ENCODE peak calls at places on chromosomes 12 and 14, in six cellular contexts. U is fibroblast of lung, O is ascending aorta, F is pancreas, I is foreskin fibroblast, L is AG09309. Z is an unnamed sample.

GRCh38 chr14:45728448-45729225 is 475.6 kb upstream of the MIS18BP1 start:
- DNase-seq in I (peak; percentile 9), F (no peak), O (no peak), U (no peak), L (no peak), Z (no peak)

GRCh38 chr12:80946591-80946990 is 8.9 kb upstream of the LIN7A start:
- DNase-seq in F (no peak), U (peak; percentile 56), I (peak; percentile 29), O (no peak), L (no peak), Z (no peak)

GRCh38 chr12:53220857-53221202 is 11.2 kb downstream of the RARG start:
- DNase-seq in L (no peak), O (peak; percentile 61), I (peak; percentile 99), F (peak; percentile 95), U (peak; percentile 92), Z (peak; percentile 98)

GRCh38 chr14:65255583-65256443 is 153.5 kb upstream of the MAX start:
- DNase-seq in O (no peak), F (peak; percentile 72), I (peak; percentile 27), U (no peak), L (no peak), Z (peak; percentile 88)

GRCh38 chr12:89160716-89161123 is 191.6 kb downstream of the DUSP6 start:
- DNase-seq in I (peak; percentile 94), O (no peak), F (no peak), L (peak; percentile 64), U (peak; percentile 69), Z (no peak)

GRCh38 chr14:65414961-65415589 is 2.5 kb downstream of the FUT8 start:
- DNase-seq in F (no peak), U (peak; percentile 69), L (no peak), I (peak; percentile 67), O (no peak), Z (peak; percentile 12)

GRCh38 chr12:14989790-14990189 is 16.9 kb downstream of the PDE6H start:
- DNase-seq in O (no peak), I (no peak), U (no peak), L (no peak), F (no peak), Z (no peak)

GRCh38 chr14:32896979-32897723 is 41.5 kb upstream of the NPAS3 start:
- DNase-seq in O (no peak), F (no peak), I (peak; percentile 55), U (peak; percentile 66), L (peak; percentile 7), Z (no peak)

GRCh38 chr12:127153996-127154395 is 1113.0 kb upstream of the TMEM132C start:
- DNase-seq in F (no peak), U (no peak), I (no peak), L (no peak), O (no peak), Z (no peak)

GRCh38 chr12:117486840-117487659 is 125.6 kb upstream of the NOS1 start:
- DNase-seq in O (no peak), L (no peak), U (no peak), F (no peak), I (peak; percentile 21), Z (no peak)

GRCh38 chr14:101072945-101073597 is 169.5 kb upstream of the RTL1 start:
- DNase-seq in I (peak; percentile 97), O (peak; percentile 43), L (peak; percentile 87), F (peak; percentile 47), U (peak; percentile 93), Z (peak; percentile 92)

GRCh38 chr12:109461846-109462766 is 15.0 kb downstream of the KCTD10 start:
- DNase-seq in F (no peak), O (no peak), U (peak; percentile 97), L (peak; percentile 97), I (peak; percentile 99), Z (peak; percentile 51)

GRCh38 chr12:70920891-70921290 is 353 bp upstream of the PTPRR start:
- DNase-seq in L (no peak), F (no peak), U (no peak), I (no peak), O (no peak), Z (no peak)

GRCh38 chr12:43728117-43728516 is 30.5 kb downstream of the PUS7L start:
- DNase-seq in L (no peak), I (no peak), F (no peak), O (no peak), U (peak; percentile 33), Z (no peak)

GRCh38 chr12:40970320-40970907 is 217.7 kb upstream of the PDZRN4 start:
- DNase-seq in F (no peak), O (no peak), U (no peak), I (no peak), L (no peak), Z (peak; percentile 0)

GRCh38 chr12:124496584-124496983 is 70.8 kb downstream of the NCOR2 start:
- DNase-seq in O (no peak), L (no peak), I (no peak), U (no peak), F (no peak), Z (peak; percentile 89)

GRCh38 chr12:25327321-25327720 is 76.6 kb upstream of the KRAS start:
- DNase-seq in O (no peak), U (no peak), F (no peak), L (no peak), I (no peak), Z (no peak)

DNA sequence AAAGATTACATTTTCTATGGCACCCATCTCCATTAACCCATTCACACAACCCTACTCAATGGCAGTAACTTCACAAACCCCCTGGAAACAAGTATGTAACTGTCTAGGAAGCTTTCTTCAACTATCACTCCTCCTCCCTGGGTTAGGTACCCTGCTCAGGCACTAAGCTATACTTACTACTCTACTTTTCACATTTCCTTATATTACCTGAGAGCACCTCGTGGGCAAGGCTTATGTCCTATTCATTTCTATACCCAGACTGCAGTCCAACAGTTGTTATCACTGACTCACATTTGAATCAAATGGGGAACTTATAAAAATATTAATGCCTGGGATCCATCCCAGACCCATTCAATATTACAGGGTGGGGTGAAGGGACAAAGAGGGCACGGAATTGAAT is 4.6 kb downstream of the PAWR start:
- DNase-seq in O (no peak), I (no peak), L (no peak), U (no peak), F (no peak), Z (no peak)
- H3K4me3 ChIP-seq in O (peak overlapping the region; percentile 96), I (no peak overlapping the region), L (peak overlapping the region; percentile 6), U (no peak overlapping the region), F (no peak overlapping the region), Z (no peak overlapping the region)

GRCh38 chr12:18676112-18676511 is 61.7 kb downstream of the PLCZ1 start:
- DNase-seq in O (no peak), L (no peak), U (no peak), F (no peak), I (no peak), Z (no peak)

GRCh38 chr12:18683603-18684002 is 54.2 kb downstream of the PLCZ1 start:
- DNase-seq in L (no peak), U (peak; percentile 5), F (no peak), O (no peak), I (peak; percentile 29), Z (no peak)

GRCh38 chr12:18684430-18684829 is 53.4 kb downstream of the PLCZ1 start:
- DNase-seq in I (peak; percentile 12), F (no peak), L (no peak), O (no peak), U (no peak), Z (no peak)

GRCh38 chr12:18677189-18677588 is 60.6 kb downstream of the PLCZ1 start:
- DNase-seq in L (no peak), F (no peak), U (no peak), O (no peak), I (peak; percentile 52), Z (no peak)

DNA sequence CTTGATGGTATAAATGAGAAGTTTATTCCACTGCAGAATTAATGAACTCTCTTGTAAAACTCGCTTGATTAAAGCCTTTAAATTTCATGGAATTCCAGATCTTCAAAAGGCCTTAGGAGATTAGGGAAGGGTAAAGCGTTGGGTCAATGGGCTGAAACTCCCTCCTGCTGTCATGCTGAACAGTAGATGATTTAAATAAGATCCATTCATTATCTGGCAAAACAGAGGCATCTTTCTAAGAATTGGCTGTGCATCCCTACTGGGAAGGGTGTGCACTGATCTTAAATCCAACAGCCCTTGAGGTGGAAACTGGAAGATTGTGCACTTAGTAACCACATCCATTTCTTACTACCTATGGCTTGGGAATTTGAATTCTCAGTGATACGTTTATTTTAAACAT is 56.0 kb downstream of the PLCZ1 start:
- DNase-seq in L (no peak), U (no peak), O (no peak), F (no peak), I (no peak), Z (peak; percentile 6)
- H3K4me3 ChIP-seq in L (no peak overlapping the region), U (no peak overlapping the region), O (no peak overlapping the region), F (no peak overlapping the region), I (no peak overlapping the region), Z (no peak overlapping the region)

GRCh38 chr12:3363608-3364007 is 127.4 kb upstream of the PRMT8 start:
- DNase-seq in O (no peak), I (no peak), F (no peak), U (no peak), L (no peak), Z (no peak)

GRCh38 chr12:3366451-3367155 is 124.4 kb upstream of the PRMT8 start:
- DNase-seq in L (no peak), U (no peak), F (peak; percentile 81), I (no peak), O (no peak), Z (peak; percentile 80)

GRCh38 chr12:3364661-3365264 is 126.2 kb upstream of the PRMT8 start:
- DNase-seq in L (no peak), O (no peak), U (no peak), F (no peak), I (no peak), Z (no peak)

GRCh38 chr12:3364226-3364625 is 126.8 kb upstream of the PRMT8 start:
- DNase-seq in O (no peak), F (no peak), I (no peak), U (no peak), L (no peak), Z (no peak)

GRCh38 chr12:3365416-3366385 is 125.3 kb upstream of the PRMT8 start:
- DNase-seq in F (peak; percentile 91), I (peak; percentile 15), L (no peak), O (no peak), U (no peak), Z (peak; percentile 95)
- H3K4me3 ChIP-seq in F (peak overlapping the region; percentile 69), I (no peak overlapping the region), L (no peak overlapping the region), O (peak overlapping the region; percentile 48), U (no peak overlapping the region), Z (peak overlapping the region; percentile 54)

GRCh38 chr14:88249266-88249665 is 73.8 kb downstream of the KCNK10 start:
- DNase-seq in U (no peak), F (no peak), I (no peak), L (no peak), O (no peak), Z (no peak)

GRCh38 chr14:88251650-88252049 is 71.4 kb downstream of the KCNK10 start:
- DNase-seq in F (no peak), U (no peak), L (no peak), O (no peak), I (no peak), Z (no peak)

GRCh38 chr14:88255798-88256197 is 67.3 kb downstream of the KCNK10 start:
- DNase-seq in I (no peak), O (no peak), U (no peak), L (no peak), F (no peak), Z (no peak)

GRCh38 chr14:88255196-88255595 is 67.9 kb downstream of the KCNK10 start:
- DNase-seq in I (no peak), U (no peak), O (no peak), L (no peak), F (no peak), Z (no peak)

DNA sequence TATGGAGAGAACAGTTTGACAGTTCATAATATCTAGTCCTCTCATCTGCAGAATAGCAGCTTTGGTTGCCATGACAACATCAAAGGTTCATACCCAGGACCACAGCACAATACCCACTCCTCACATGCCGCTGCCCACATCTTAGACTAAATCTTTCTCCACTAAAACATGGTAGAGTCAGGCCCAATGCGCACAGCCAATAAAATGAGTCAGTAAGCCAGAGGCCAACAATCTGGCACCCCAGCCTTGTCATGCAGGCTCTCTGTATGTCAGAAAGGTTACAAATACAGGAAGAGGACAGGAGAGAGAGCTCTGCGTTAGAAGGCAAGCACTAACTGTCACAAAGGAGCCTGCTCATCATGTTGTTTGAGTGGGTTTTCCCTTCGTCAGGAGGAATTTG is 70.5 kb downstream of the KCNK10 start:
- DNase-seq in U (no peak), L (no peak), O (no peak), I (no peak), F (no peak), Z (no peak)
- H3K4me3 ChIP-seq in U (no peak overlapping the region), L (no peak overlapping the region), O (no peak overlapping the region), I (no peak overlapping the region), F (no peak overlapping the region), Z (no peak overlapping the region)

Z was measured in H7.